ENCODE peak calls at places on chromosomes 6 and 20, in six cellular contexts. O, I, H, Y, E and J are unnamed samples.

GRCh38 chr6:129069006-129069405 is 186.1 kb downstream of the LAMA2 start:
- DNase-seq in O (peak), I (no peak), H (peak), Y (no peak), E (no peak), J (no peak)

GRCh38 chr6:41477572-41477971 is 68.6 kb upstream of the FOXP4 start:
- DNase-seq in O (no peak), I (no peak), H (no peak), Y (no peak), E (no peak), J (no peak)

GRCh38 chr6:145656128-145656527 is 79.2 kb downstream of the EPM2A start:
- DNase-seq in O (no peak), I (peak), H (peak), Y (no peak), E (no peak), J (no peak)

GRCh38 chr6:164273491-164273890 is 859.0 kb downstream of the QKI start:
- DNase-seq in O (no peak), I (no peak), H (no peak), Y (no peak), E (no peak), J (no peak)

GRCh38 chr20:854601-855000 is 21.1 kb downstream of the FAM110A start:
- DNase-seq in O (no peak), I (no peak), H (no peak), Y (no peak), E (no peak), J (no peak)

GRCh38 chr6:74170118-74170517 is 474.1 kb downstream of the CD109 start:
- DNase-seq in O (peak), I (no peak), H (peak), Y (no peak), E (peak), J (no peak)

GRCh38 chr6:12483712-12484111 is 193.6 kb downstream of the EDN1 start:
- DNase-seq in O (peak), I (peak), H (peak), Y (no peak), E (peak), J (no peak)

GRCh38 chr6:69719602-69720193 is 77.1 kb downstream of the LMBRD1 start:
- DNase-seq in O (peak), I (peak), H (peak), Y (no peak), E (no peak), J (no peak)

GRCh38 chr6:155141512-155141911 is 122.3 kb upstream of the CLDN20 start:
- DNase-seq in O (no peak), I (no peak), H (no peak), Y (no peak), E (no peak), J (no peak)

GRCh38 chr6:45310118-45310788 is 17.9 kb upstream of the RUNX2 start:
- DNase-seq in O (no peak), I (no peak), H (no peak), Y (peak), E (no peak), J (no peak)

GRCh38 chr6:17458971-17459370 is 65.6 kb downstream of the CAP2 start:
- DNase-seq in O (no peak), I (peak), H (no peak), Y (no peak), E (no peak), J (no peak)

GRCh38 chr6:105135907-105136432 is 43.8 kb downstream of the POPDC3 start:
- DNase-seq in O (peak), I (peak), H (peak), Y (no peak), E (no peak), J (no peak)

GRCh38 chr6:114084327-114084890 is 113.5 kb upstream of the HDAC2 start:
- DNase-seq in O (peak), I (no peak), H (no peak), Y (no peak), E (no peak), J (peak)

GRCh38 chr6:138541793-138542481 is 42.6 kb upstream of the NHSL1 start:
- DNase-seq in O (no peak), I (no peak), H (peak), Y (no peak), E (no peak), J (no peak)

GRCh38 chr20:50563133-50563944 is 53.2 kb downstream of the PTPN1 start:
- DNase-seq in O (no peak), I (no peak), H (no peak), Y (no peak), E (no peak), J (no peak)

GRCh38 chr6:10582774-10583508 is 61.8 kb downstream of the GCNT2 start:
- DNase-seq in O (no peak), I (no peak), H (no peak), Y (no peak), E (no peak), J (no peak)

GRCh38 chr6:137811121-137811911 is 55.7 kb upstream of the TNFAIP3 start:
- DNase-seq in O (peak), I (peak), H (peak), Y (peak), E (peak), J (peak)

GRCh38 chr20:22862645-22863230 is 172.4 kb upstream of the SSTR4 start:
- DNase-seq in O (no peak), I (no peak), H (no peak), Y (peak), E (no peak), J (peak)

GRCh38 chr6:94478178-94479140 is 1059.1 kb upstream of the EPHA7 start:
- DNase-seq in O (no peak), I (no peak), H (no peak), Y (no peak), E (no peak), J (no peak)